ENCODE peak calls at places on chromosomes 3 and 15, in four cellular contexts. B is heart left ventricle, R is HCT116, L is A549. H is an unnamed sample. For H3K4me1, the result is how much of the 10 kb centered on the place peaks cover.

GRCh38 chr3:57659810-57660439 is 33.0 kb downstream of the DENND6A start:
- DNase-seq in R (no peak), L (no peak), B (no peak), H (no peak)

GRCh38 chr3:109275702-109276293 is 40.5 kb downstream of the DPPA2 start:
- DNase-seq in B (no peak), R (peak), L (peak), H (no peak)

GRCh38 chr15:38608682-38609081 is 44.1 kb upstream of the RASGRP1 start:
- DNase-seq in R (no peak), B (no peak), L (no peak), H (no peak)

GRCh38 chr15:90619939-90620338 is 90.2 kb downstream of the CRTC3 start:
- DNase-seq in R (no peak), B (no peak), L (no peak), H (no peak)

GRCh38 chr3:142649996-142650693 is 54.0 kb downstream of the PLS1 start:
- DNase-seq in R (no peak), B (no peak), L (no peak), H (no peak)

GRCh38 chr15:48470096-48470495 is 138.9 kb downstream of the DUT start:
- DNase-seq in R (no peak), L (no peak), B (no peak), H (no peak)

GRCh38 chr3:144162042-144162441 is 190.4 kb downstream of the DIPK2A start:
- DNase-seq in L (peak), R (no peak), B (no peak), H (no peak)

GRCh38 chr15:35723120-35723707 is 177.2 kb upstream of the DPH6 start:
- DNase-seq in L (no peak), B (no peak), R (no peak), H (no peak)

GRCh38 chr15:60672400-60672799 is 193.5 kb upstream of the ICE2 start:
- DNase-seq in B (no peak), R (no peak), L (no peak), H (no peak)

GRCh38 chr3:113266738-113267137 is 55.4 kb downstream of the BOC start:
- DNase-seq in R (no peak), B (no peak), L (no peak), H (no peak)

GRCh38 chr3:14544282-14545250 is 4.4 kb upstream of the GRIP2 start:
- DNase-seq in L (no peak), B (no peak), R (no peak), H (no peak)

GRCh38 chr3:60147249-60147648 is 1097.4 kb upstream of the CFAP20DC start:
- DNase-seq in L (no peak), B (no peak), R (no peak), H (no peak)

GRCh38 chr15:89971592-89971997 is 29.5 kb upstream of the ZNF710 start:
- DNase-seq in L (peak), R (peak), B (peak), H (peak)

GRCh38 chr3:105511031-105511430 is 144.3 kb downstream of the ALCAM start:
- DNase-seq in R (no peak), B (no peak), L (no peak), H (no peak)

GRCh38 chr3:133535971-133536634 is 37.4 kb upstream of the CDV3 start:
- DNase-seq in L (peak), B (no peak), R (no peak), H (no peak)

GRCh38 chr15:82134426-82134825 is 88.6 kb upstream of the MEX3B start:
- DNase-seq in R (no peak), L (no peak), B (no peak), H (no peak)

GRCh38 chr15:63065262-63066234 is 23.0 kb downstream of the TPM1 start:
- DNase-seq in L (no peak), B (no peak), R (no peak), H (no peak)

GRCh38 chr3:185153861-185154629 is 1.2 kb upstream of the C3orf70 start:
- DNase-seq in L (no peak), R (no peak), B (no peak), H (no peak)

GRCh38 chr3:50572801-50573371 is 3.6 kb downstream of the HEMK1 start:
- DNase-seq in B (no peak), L (no peak), R (no peak), H (no peak)

GRCh38 chr3:186002884-186003472 is 65.2 kb upstream of the TRA2B start:
- DNase-seq in B (no peak), L (no peak), R (peak), H (no peak)

DNA sequence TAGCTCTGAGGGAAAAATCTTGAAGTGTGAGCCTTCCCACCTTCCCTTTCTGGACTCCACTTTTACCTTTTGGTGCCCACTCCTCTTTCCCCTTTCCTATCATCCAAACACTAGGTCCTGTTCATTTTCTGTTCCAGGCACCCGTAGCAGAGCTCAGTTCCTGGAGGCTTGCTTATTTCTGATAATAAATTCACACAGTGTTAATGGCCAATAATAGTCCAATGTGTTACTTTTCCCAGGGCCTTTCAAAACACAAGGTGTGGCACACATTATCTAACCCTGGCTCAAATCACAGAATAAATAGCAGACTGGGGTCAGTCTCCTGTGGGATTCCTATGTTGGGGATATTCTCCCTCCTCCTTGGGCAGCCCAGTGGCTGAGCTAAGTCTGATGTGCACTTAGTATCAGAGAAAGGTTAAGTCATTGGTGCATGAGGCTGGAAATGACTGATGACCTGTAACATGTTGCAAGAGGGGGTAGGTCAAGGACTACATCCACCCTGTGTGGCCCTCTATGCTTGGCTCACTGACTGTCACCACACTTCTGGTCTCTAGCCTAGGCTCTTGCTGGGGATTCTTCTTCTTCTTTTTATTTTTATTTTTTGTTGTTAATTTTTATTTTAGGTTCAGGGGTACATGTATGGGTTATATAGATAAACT is 43.7 kb upstream of the ROPN1 start:
- DNase-seq in R (no peak), B (no peak), L (no peak), H (no peak)
- H3K4me3 ChIP-seq in R (no peak), B (no peak), L (no peak), H (no peak)

GRCh38 chr15:74783072-74783807 is 1.4 kb downstream of the CSK start:
- DNase-seq in B (peak), L (no peak), R (no peak), H (no peak)
- H3K4me1 ChIP-seq in B (half or more), L (under half), R (under half), H (under half)

GRCh38 chr3:5122741-5123706 is 932 bp downstream of the ARL8B start:
- DNase-seq in L (peak), B (no peak), R (no peak), H (peak)
- TF ChIP-seq CTCF in L (no peak), B (no peak), R (no peak), H (no peak)

GRCh38 chr15:58492661-58493397 is 61.0 kb downstream of the LIPC start:
- DNase-seq in B (no peak), L (no peak), R (no peak), H (no peak)

GRCh38 chr15:58497036-58497785 is 65.4 kb downstream of the LIPC start:
- DNase-seq in R (no peak), B (no peak), L (no peak), H (no peak)

GRCh38 chr15:58495836-58496501 is 64.2 kb downstream of the LIPC start:
- DNase-seq in R (no peak), L (no peak), B (no peak), H (no peak)

GRCh38 chr15:58491499-58492202 is 59.9 kb downstream of the LIPC start:
- DNase-seq in L (no peak), B (no peak), R (no peak), H (no peak)

GRCh38 chr15:58494581-58494980 is 62.8 kb downstream of the LIPC start:
- DNase-seq in B (no peak), L (no peak), R (no peak), H (no peak)
- H3K4me3 ChIP-seq in B (no peak), L (no peak), R (no peak), H (no peak)

GRCh38 chr15:74123685-74124084 is 6.7 kb upstream of the ISLR2 start:
- DNase-seq in B (no peak), L (no peak), R (no peak), H (no peak)
- H3K4me1 ChIP-seq in B (under half), L (under half), R (under half), H (under half)